ENCODE peak calls at places on chromosomes 4 and X, in ten cellular contexts. One of them, this sample, is unnamed.

GRCh38 chrX:102654696-102655095 is 3.4 kb downstream of the GPRASP1 start:
- DNase-seq in brain microvascular endothelial cell: no peak
- DNase-seq in astrocyte of the cerebellum: no peak
- DNase-seq in tibial nerve: no peak
- DNase-seq in breast epithelium: no peak
- DNase-seq in colonic mucosa: no peak
- DNase-seq in heart left ventricle: peak
- DNase-seq in cardiac fibroblast: no peak
- DNase-seq in ovary: no peak
- DNase-seq in A549: no peak
- DNase-seq in this sample: no peak

GRCh38 chr4:6324999-6325790 is 55.5 kb downstream of the WFS1 start:
- DNase-seq in breast epithelium: peak
- DNase-seq in colonic mucosa: peak
- DNase-seq in astrocyte of the cerebellum: no peak
- DNase-seq in brain microvascular endothelial cell: no peak
- DNase-seq in tibial nerve: no peak
- DNase-seq in cardiac fibroblast: no peak
- DNase-seq in A549: no peak
- DNase-seq in ovary: no peak
- DNase-seq in heart left ventricle: peak
- DNase-seq in this sample: no peak

GRCh38 chrX:51395807-51396728 is 63.4 kb downstream of the NUDT10 start:
- DNase-seq in astrocyte of the cerebellum: no peak
- DNase-seq in breast epithelium: no peak
- DNase-seq in colonic mucosa: no peak
- DNase-seq in A549: no peak
- DNase-seq in ovary: peak
- DNase-seq in heart left ventricle: peak
- DNase-seq in cardiac fibroblast: no peak
- DNase-seq in tibial nerve: no peak
- DNase-seq in brain microvascular endothelial cell: no peak
- DNase-seq in this sample: peak

GRCh38 chr4:184397516-184398163 is 76.7 kb downstream of the IRF2 start:
- DNase-seq in breast epithelium: no peak
- DNase-seq in astrocyte of the cerebellum: no peak
- DNase-seq in A549: no peak
- DNase-seq in colonic mucosa: no peak
- DNase-seq in heart left ventricle: no peak
- DNase-seq in cardiac fibroblast: peak
- DNase-seq in tibial nerve: no peak
- DNase-seq in brain microvascular endothelial cell: no peak
- DNase-seq in ovary: no peak
- DNase-seq in this sample: no peak

GRCh38 chrX:53184836-53185235 is 40.2 kb downstream of the KDM5C start:
- DNase-seq in tibial nerve: no peak
- DNase-seq in heart left ventricle: no peak
- DNase-seq in ovary: no peak
- DNase-seq in colonic mucosa: no peak
- DNase-seq in astrocyte of the cerebellum: no peak
- DNase-seq in breast epithelium: no peak
- DNase-seq in cardiac fibroblast: peak
- DNase-seq in brain microvascular endothelial cell: peak
- DNase-seq in A549: no peak
- DNase-seq in this sample: no peak

GRCh38 chr4:24169956-24170355 is 280.1 kb upstream of the PPARGC1A start:
- DNase-seq in heart left ventricle: no peak
- DNase-seq in breast epithelium: no peak
- DNase-seq in brain microvascular endothelial cell: no peak
- DNase-seq in cardiac fibroblast: no peak
- DNase-seq in tibial nerve: no peak
- DNase-seq in ovary: no peak
- DNase-seq in astrocyte of the cerebellum: no peak
- DNase-seq in colonic mucosa: no peak
- DNase-seq in A549: no peak
- DNase-seq in this sample: no peak

GRCh38 chrX:36019164-36019563 is 99.6 kb downstream of the CFAP47 start:
- DNase-seq in astrocyte of the cerebellum: no peak
- DNase-seq in colonic mucosa: peak
- DNase-seq in breast epithelium: no peak
- DNase-seq in A549: no peak
- DNase-seq in heart left ventricle: no peak
- DNase-seq in tibial nerve: no peak
- DNase-seq in cardiac fibroblast: no peak
- DNase-seq in ovary: no peak
- DNase-seq in brain microvascular endothelial cell: no peak
- DNase-seq in this sample: no peak

GRCh38 chr4:101232074-101232776 is 115.1 kb downstream of the PPP3CA start:
- DNase-seq in tibial nerve: peak
- DNase-seq in heart left ventricle: no peak
- DNase-seq in ovary: no peak
- DNase-seq in brain microvascular endothelial cell: peak
- DNase-seq in cardiac fibroblast: peak
- DNase-seq in colonic mucosa: no peak
- DNase-seq in astrocyte of the cerebellum: peak
- DNase-seq in A549: no peak
- DNase-seq in breast epithelium: no peak
- DNase-seq in this sample: peak

GRCh38 chrX:66756717-66757116 is 117.8 kb upstream of the EDA2R start:
- DNase-seq in A549: no peak
- DNase-seq in colonic mucosa: no peak
- DNase-seq in brain microvascular endothelial cell: no peak
- DNase-seq in cardiac fibroblast: no peak
- DNase-seq in heart left ventricle: no peak
- DNase-seq in tibial nerve: no peak
- DNase-seq in ovary: no peak
- DNase-seq in breast epithelium: no peak
- DNase-seq in astrocyte of the cerebellum: no peak
- DNase-seq in this sample: no peak

GRCh38 chrX:66766318-66766717 is 127.4 kb upstream of the EDA2R start:
- DNase-seq in ovary: no peak
- DNase-seq in A549: no peak
- DNase-seq in brain microvascular endothelial cell: no peak
- DNase-seq in heart left ventricle: no peak
- DNase-seq in cardiac fibroblast: no peak
- DNase-seq in astrocyte of the cerebellum: no peak
- DNase-seq in colonic mucosa: no peak
- DNase-seq in breast epithelium: no peak
- DNase-seq in tibial nerve: no peak
- DNase-seq in this sample: no peak

DNA sequence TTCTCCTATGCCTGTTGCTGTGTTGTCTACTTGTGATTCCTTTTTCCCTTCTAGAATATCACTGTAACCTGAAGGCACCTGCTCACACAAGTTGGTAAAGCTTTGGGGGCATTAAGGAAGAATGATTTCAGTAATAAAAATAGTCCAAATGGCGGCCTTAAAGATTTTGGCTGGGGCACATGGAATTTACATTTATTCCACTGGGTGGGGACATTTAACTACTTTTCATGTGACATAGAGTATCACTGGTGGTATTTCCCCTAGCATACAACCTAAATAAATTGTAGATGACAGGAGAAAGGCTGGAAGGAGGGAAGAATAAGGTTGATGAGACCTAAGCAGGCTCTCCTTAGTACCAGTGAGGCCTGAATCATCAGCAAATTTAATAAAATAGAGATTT is 121.8 kb upstream of the EDA2R start:
- DNase-seq in colonic mucosa: no peak
- DNase-seq in ovary: no peak
- DNase-seq in brain microvascular endothelial cell: no peak
- DNase-seq in cardiac fibroblast: no peak
- DNase-seq in A549: no peak
- DNase-seq in tibial nerve: no peak
- DNase-seq in astrocyte of the cerebellum: no peak
- DNase-seq in breast epithelium: no peak
- DNase-seq in heart left ventricle: no peak
- DNase-seq in this sample: no peak
- TF ChIP-seq CTCF in colonic mucosa: no peak
- TF ChIP-seq CTCF in ovary: no peak
- TF ChIP-seq CTCF in brain microvascular endothelial cell: no peak
- TF ChIP-seq CTCF in cardiac fibroblast: no peak
- TF ChIP-seq CTCF in A549: peak
- TF ChIP-seq CTCF in tibial nerve: no peak
- TF ChIP-seq CTCF in astrocyte of the cerebellum: no peak
- TF ChIP-seq CTCF in breast epithelium: no peak
- TF ChIP-seq CTCF in heart left ventricle: no peak
- TF ChIP-seq CTCF in this sample: no peak

GRCh38 chrX:15914486-15914885 is 59.9 kb upstream of the AP1S2 start:
- DNase-seq in colonic mucosa: no peak
- DNase-seq in cardiac fibroblast: no peak
- DNase-seq in heart left ventricle: no peak
- DNase-seq in ovary: no peak
- DNase-seq in breast epithelium: no peak
- DNase-seq in tibial nerve: no peak
- DNase-seq in A549: no peak
- DNase-seq in brain microvascular endothelial cell: no peak
- DNase-seq in astrocyte of the cerebellum: no peak
- DNase-seq in this sample: no peak

GRCh38 chrX:15909605-15910004 is 55.0 kb upstream of the AP1S2 start:
- DNase-seq in brain microvascular endothelial cell: no peak
- DNase-seq in tibial nerve: no peak
- DNase-seq in breast epithelium: no peak
- DNase-seq in astrocyte of the cerebellum: no peak
- DNase-seq in ovary: no peak
- DNase-seq in cardiac fibroblast: no peak
- DNase-seq in colonic mucosa: no peak
- DNase-seq in heart left ventricle: no peak
- DNase-seq in A549: no peak
- DNase-seq in this sample: no peak

GRCh38 chrX:15908891-15909290 is 54.3 kb upstream of the AP1S2 start:
- DNase-seq in ovary: no peak
- DNase-seq in cardiac fibroblast: peak
- DNase-seq in colonic mucosa: no peak
- DNase-seq in astrocyte of the cerebellum: peak
- DNase-seq in A549: no peak
- DNase-seq in heart left ventricle: no peak
- DNase-seq in breast epithelium: no peak
- DNase-seq in brain microvascular endothelial cell: no peak
- DNase-seq in tibial nerve: no peak
- DNase-seq in this sample: no peak

GRCh38 chrX:15913161-15913560 is 58.5 kb upstream of the AP1S2 start:
- DNase-seq in breast epithelium: no peak
- DNase-seq in astrocyte of the cerebellum: no peak
- DNase-seq in cardiac fibroblast: no peak
- DNase-seq in ovary: no peak
- DNase-seq in heart left ventricle: no peak
- DNase-seq in colonic mucosa: no peak
- DNase-seq in tibial nerve: no peak
- DNase-seq in A549: no peak
- DNase-seq in brain microvascular endothelial cell: no peak
- DNase-seq in this sample: no peak

GRCh38 chrX:15911729-15912550 is 57.3 kb upstream of the AP1S2 start:
- DNase-seq in breast epithelium: no peak
- DNase-seq in brain microvascular endothelial cell: no peak
- DNase-seq in tibial nerve: no peak
- DNase-seq in A549: no peak
- DNase-seq in astrocyte of the cerebellum: no peak
- DNase-seq in colonic mucosa: no peak
- DNase-seq in cardiac fibroblast: peak
- DNase-seq in ovary: no peak
- DNase-seq in heart left ventricle: no peak
- DNase-seq in this sample: peak
- TF ChIP-seq CTCF in breast epithelium: no peak
- TF ChIP-seq CTCF in brain microvascular endothelial cell: no peak
- TF ChIP-seq CTCF in tibial nerve: no peak
- TF ChIP-seq CTCF in A549: no peak
- TF ChIP-seq CTCF in astrocyte of the cerebellum: no peak
- TF ChIP-seq CTCF in colonic mucosa: no peak
- TF ChIP-seq CTCF in cardiac fibroblast: no peak
- TF ChIP-seq CTCF in ovary: no peak
- TF ChIP-seq CTCF in heart left ventricle: no peak
- TF ChIP-seq CTCF in this sample: no peak

GRCh38 chr4:1233641-1234277 is 15.2 kb downstream of the CTBP1 start:
- DNase-seq in astrocyte of the cerebellum: no peak
- DNase-seq in cardiac fibroblast: peak
- DNase-seq in brain microvascular endothelial cell: no peak
- DNase-seq in tibial nerve: no peak
- DNase-seq in breast epithelium: no peak
- DNase-seq in colonic mucosa: no peak
- DNase-seq in A549: no peak
- DNase-seq in ovary: peak
- DNase-seq in heart left ventricle: no peak
- DNase-seq in this sample: no peak
- TF ChIP-seq CTCF in astrocyte of the cerebellum: peak
- TF ChIP-seq CTCF in cardiac fibroblast: peak
- TF ChIP-seq CTCF in brain microvascular endothelial cell: peak
- TF ChIP-seq CTCF in tibial nerve: peak
- TF ChIP-seq CTCF in breast epithelium: no peak
- TF ChIP-seq CTCF in colonic mucosa: no peak
- TF ChIP-seq CTCF in A549: no peak
- TF ChIP-seq CTCF in ovary: peak
- TF ChIP-seq CTCF in heart left ventricle: no peak
- TF ChIP-seq CTCF in this sample: no peak

GRCh38 chr4:103493450-103494159 is 226.2 kb downstream of the TACR3 start:
- DNase-seq in ovary: no peak
- DNase-seq in tibial nerve: no peak
- DNase-seq in brain microvascular endothelial cell: no peak
- DNase-seq in A549: no peak
- DNase-seq in breast epithelium: no peak
- DNase-seq in colonic mucosa: no peak
- DNase-seq in cardiac fibroblast: no peak
- DNase-seq in astrocyte of the cerebellum: no peak
- DNase-seq in heart left ventricle: no peak
- DNase-seq in this sample: no peak

GRCh38 chr4:103497692-103498091 is 222.1 kb downstream of the TACR3 start:
- DNase-seq in colonic mucosa: no peak
- DNase-seq in cardiac fibroblast: no peak
- DNase-seq in tibial nerve: no peak
- DNase-seq in brain microvascular endothelial cell: no peak
- DNase-seq in A549: no peak
- DNase-seq in astrocyte of the cerebellum: no peak
- DNase-seq in breast epithelium: no peak
- DNase-seq in ovary: no peak
- DNase-seq in heart left ventricle: no peak
- DNase-seq in this sample: no peak

GRCh38 chr4:103498161-103499070 is 221.4 kb downstream of the TACR3 start:
- DNase-seq in tibial nerve: no peak
- DNase-seq in astrocyte of the cerebellum: peak
- DNase-seq in A549: no peak
- DNase-seq in colonic mucosa: no peak
- DNase-seq in ovary: no peak
- DNase-seq in heart left ventricle: no peak
- DNase-seq in breast epithelium: no peak
- DNase-seq in cardiac fibroblast: peak
- DNase-seq in brain microvascular endothelial cell: peak
- DNase-seq in this sample: peak

GRCh38 chr4:103496800-103497199 is 223.0 kb downstream of the TACR3 start:
- DNase-seq in A549: no peak
- DNase-seq in astrocyte of the cerebellum: no peak
- DNase-seq in breast epithelium: no peak
- DNase-seq in brain microvascular endothelial cell: no peak
- DNase-seq in ovary: no peak
- DNase-seq in cardiac fibroblast: no peak
- DNase-seq in colonic mucosa: no peak
- DNase-seq in tibial nerve: no peak
- DNase-seq in heart left ventricle: no peak
- DNase-seq in this sample: no peak

DNA sequence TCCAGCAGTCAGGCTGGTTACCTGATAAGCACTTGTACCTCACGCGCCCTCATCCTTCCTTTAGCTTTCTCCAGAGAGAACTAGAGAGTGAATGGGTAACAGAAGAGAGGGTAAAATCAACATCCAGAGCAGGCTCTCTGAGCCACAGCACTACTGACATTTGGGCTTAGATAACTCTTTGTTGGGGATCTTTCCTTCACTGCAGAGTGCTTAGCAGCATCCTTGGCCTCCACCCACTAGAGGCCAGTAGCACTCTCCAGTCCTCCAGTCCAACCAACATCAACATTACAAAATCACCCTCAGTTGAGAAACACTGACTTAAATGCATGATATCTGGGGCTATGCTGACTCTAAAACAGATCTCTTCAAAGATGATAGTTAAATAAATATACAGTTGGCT is 220.7 kb downstream of the TACR3 start:
- DNase-seq in cardiac fibroblast: no peak
- DNase-seq in ovary: no peak
- DNase-seq in breast epithelium: no peak
- DNase-seq in tibial nerve: no peak
- DNase-seq in A549: no peak
- DNase-seq in colonic mucosa: no peak
- DNase-seq in astrocyte of the cerebellum: no peak
- DNase-seq in heart left ventricle: no peak
- DNase-seq in brain microvascular endothelial cell: no peak
- DNase-seq in this sample: no peak
- TF ChIP-seq CTCF in cardiac fibroblast: no peak
- TF ChIP-seq CTCF in ovary: no peak
- TF ChIP-seq CTCF in breast epithelium: no peak
- TF ChIP-seq CTCF in tibial nerve: no peak
- TF ChIP-seq CTCF in A549: no peak
- TF ChIP-seq CTCF in colonic mucosa: no peak
- TF ChIP-seq CTCF in astrocyte of the cerebellum: no peak
- TF ChIP-seq CTCF in heart left ventricle: no peak
- TF ChIP-seq CTCF in brain microvascular endothelial cell: peak
- TF ChIP-seq CTCF in this sample: no peak